ENCODE peak calls at places on chromosome 22, in six cellular contexts. J is H9, Q is mesendoderm, Y is IMR-90, M is H1, B is neuronal stem cell. R is an unnamed sample.

GRCh38 chr22:40668611-40669390 is 10.5 kb upstream of the MCHR1 start:
- DNase-seq in J (no peak), Q (peak), Y (peak), M (no peak), B (no peak), R (peak)

GRCh38 chr22:27483095-27483798 is 318.3 kb downstream of the MN1 start:
- DNase-seq in J (no peak), Q (no peak), Y (no peak), M (no peak), B (no peak), R (no peak)

GRCh38 chr22:35430897-35431322 is 31.0 kb downstream of the MCM5 start:
- DNase-seq in J (peak), Q (peak), Y (peak), M (peak), B (peak), R (peak)

GRCh38 chr22:36510384-36510783 is 3.5 kb upstream of the FOXRED2 start:
- DNase-seq in J (no peak), Q (no peak), Y (no peak), M (no peak), B (no peak), R (no peak)

GRCh38 chr22:50444663-50445062 is 30.2 kb downstream of the SBF1 start:
- DNase-seq in J (no peak), Q (peak), Y (peak), M (no peak), B (no peak), R (peak)

GRCh38 chr22:42080287-42080686 is 787 bp downstream of the SMDT1 start:
- DNase-seq in J (no peak), Q (peak), Y (peak), M (no peak), B (no peak), R (peak)

GRCh38 chr22:48756146-48757111 is 1071.2 kb downstream of the BRD1 start:
- DNase-seq in J (no peak), Q (no peak), Y (no peak), M (no peak), B (no peak), R (no peak)

GRCh38 chr22:24423519-24424000 is 3.8 kb upstream of the ADORA2A start:
- DNase-seq in J (peak), Q (peak), Y (no peak), M (peak), B (peak), R (no peak)

GRCh38 chr22:23720855-23721254 is 30.0 kb downstream of the RGL4 start:
- DNase-seq in J (no peak), Q (no peak), Y (no peak), M (no peak), B (no peak), R (no peak)

GRCh38 chr22:22583030-22583429 is 24.0 kb upstream of the PRAME start:
- DNase-seq in J (no peak), Q (no peak), Y (no peak), M (no peak), B (no peak), R (no peak)

GRCh38 chr22:46421272-46421671 is 85.8 kb downstream of the TRMU start:
- DNase-seq in J (no peak), Q (no peak), Y (no peak), M (no peak), B (no peak), R (no peak)

GRCh38 chr22:44567846-44568493 is 69.9 kb upstream of the RTL6 start:
- DNase-seq in J (peak), Q (peak), Y (peak), M (no peak), B (no peak), R (peak)

GRCh38 chr22:36339171-36340065 is 48.3 kb downstream of the MYH9 start:
- DNase-seq in J (no peak), Q (no peak), Y (peak), M (no peak), B (no peak), R (peak)

GRCh38 chr22:28600546-28601143 is 79.0 kb downstream of the TTC28 start:
- DNase-seq in J (no peak), Q (peak), Y (peak), M (no peak), B (peak), R (peak)

GRCh38 chr22:25748140-25748539 is 6.2 kb downstream of the MYO18B start:
- DNase-seq in J (no peak), Q (no peak), Y (no peak), M (no peak), B (no peak), R (no peak)

GRCh38 chr22:17774206-17774927 is at the start of gene BID:
- DNase-seq in J (no peak), Q (no peak), Y (peak), M (no peak), B (no peak), R (peak)

GRCh38 chr22:41576877-41577276 is 12.8 kb downstream of the PMM1 start:
- DNase-seq in J (peak), Q (peak), Y (peak), M (peak), B (peak), R (peak)

GRCh38 chr22:26483043-26483438 is 542 bp downstream of the HPS4 start:
- DNase-seq in J (no peak), Q (peak), Y (no peak), M (no peak), B (no peak), R (no peak)

GRCh38 chr22:39703890-39704658 is 133.5 kb downstream of the CACNA1I start:
- DNase-seq in J (no peak), Q (no peak), Y (peak), M (no peak), B (no peak), R (no peak)

GRCh38 chr22:37775785-37776638 is 31.7 kb upstream of the GCAT start:
- DNase-seq in J (no peak), Q (no peak), Y (peak), M (no peak), B (no peak), R (peak)
- H3K4me2 ChIP-seq in J (no peak), Q (no peak), Y (peak), M (no peak), B (no peak), R (no peak)

DNA sequence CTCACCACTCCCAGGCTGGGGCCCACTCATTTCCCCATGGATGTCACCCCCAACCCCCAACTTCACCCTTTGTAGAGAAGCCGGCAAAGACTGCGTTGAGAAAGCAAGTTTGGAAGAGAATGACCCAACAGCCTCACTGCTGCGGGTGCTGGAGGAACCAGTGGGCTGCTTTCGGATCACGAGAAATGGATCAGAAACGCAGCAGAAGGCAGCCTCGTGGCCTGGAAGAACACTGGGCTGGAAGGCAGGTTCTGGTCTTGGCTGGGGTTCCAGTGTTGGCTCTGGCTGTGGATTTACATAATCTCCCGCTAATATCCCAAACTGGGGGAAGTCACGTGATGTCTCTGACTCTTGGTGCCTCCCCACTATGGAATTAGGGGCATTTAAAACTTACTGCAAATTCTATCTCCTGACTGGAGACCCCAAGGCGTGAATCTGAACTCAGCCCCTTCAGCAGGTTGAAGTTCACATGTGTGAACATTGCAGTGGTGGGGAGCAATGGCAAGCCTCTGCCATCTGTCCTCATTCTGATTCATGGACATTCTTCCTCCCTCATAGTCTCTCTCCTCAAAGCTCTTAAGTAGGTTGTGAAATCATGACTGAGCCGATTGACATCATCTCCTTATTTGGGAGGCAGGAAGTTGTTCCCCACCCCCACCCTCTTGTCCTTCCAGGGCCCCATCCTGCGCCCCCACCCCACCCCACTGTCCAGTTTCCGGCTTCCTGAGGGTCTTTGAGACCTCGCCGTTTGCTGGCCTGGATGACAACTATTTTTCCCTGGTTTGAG is 37.0 kb upstream of the TIMP3 start:
- DNase-seq in J (no peak), Q (peak), Y (peak), M (no peak), B (no peak), R (peak)
- H2BK120ac ChIP-seq in J (no peak), Q (no peak), Y (peak), M (no peak), B (no peak), R (peak)

GRCh38 chr22:29625090-29625825 is 21.8 kb downstream of the NF2 start:
- DNase-seq in J (no peak), Q (peak), Y (peak), M (no peak), B (peak), R (peak)
- H3K4me2 ChIP-seq in J (no peak), Q (no peak), Y (peak), M (no peak), B (no peak), R (no peak)

GRCh38 chr22:20170170-20170569 is 19.3 kb upstream of the CCDC188 start:
- DNase-seq in J (no peak), Q (no peak), Y (no peak), M (no peak), B (no peak), R (no peak)
- H2BK120ac ChIP-seq in J (no peak), Q (no peak), Y (no peak), M (no peak), B (no peak), R (no peak)

DNA sequence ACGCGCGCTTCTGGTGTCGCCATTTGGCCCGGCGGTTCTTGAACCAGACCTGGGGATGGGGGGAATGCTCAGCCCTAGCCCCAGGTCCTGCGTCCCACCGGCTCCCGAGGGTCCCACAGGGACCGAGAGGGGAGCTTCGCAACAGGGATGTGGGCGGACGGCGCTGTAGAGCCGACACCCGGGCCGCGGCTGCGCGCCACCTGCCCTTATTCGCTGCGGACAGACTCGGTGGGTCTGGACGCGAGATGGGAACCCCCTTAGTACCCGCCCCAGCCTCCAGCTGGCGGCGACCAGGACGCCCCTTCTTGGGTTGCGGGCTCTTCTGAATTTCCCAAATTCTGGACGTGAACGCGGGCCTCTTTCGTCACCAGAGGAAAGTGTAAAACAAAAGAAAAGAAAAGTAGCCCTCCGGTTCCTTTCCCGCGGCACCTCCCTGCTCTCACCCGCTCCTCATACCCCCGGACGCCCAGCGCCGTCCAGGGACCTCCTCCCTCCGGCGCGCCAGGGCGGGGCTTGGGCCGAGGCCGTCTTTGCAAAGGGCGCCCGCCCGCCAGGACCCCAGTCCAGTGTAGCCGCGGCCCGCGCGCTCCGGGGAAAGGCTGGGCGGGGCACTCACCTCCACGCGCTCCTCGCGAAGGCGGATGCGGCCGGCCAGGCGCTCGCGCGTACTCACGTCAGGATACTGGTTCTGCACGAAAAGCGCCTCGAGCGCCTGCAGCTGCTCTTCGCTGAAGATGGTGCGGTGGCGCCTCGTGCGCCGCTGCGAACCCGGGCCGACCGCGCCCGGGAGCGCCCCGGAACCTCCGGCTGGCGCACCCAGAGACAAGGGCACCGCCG is 827 bp downstream of the GSC2 start:
- DNase-seq in J (peak), Q (peak), Y (no peak), M (peak), B (no peak), R (no peak)
- H3K4me2 ChIP-seq in J (peak), Q (peak), Y (no peak), M (peak), B (peak), R (peak)

DNA sequence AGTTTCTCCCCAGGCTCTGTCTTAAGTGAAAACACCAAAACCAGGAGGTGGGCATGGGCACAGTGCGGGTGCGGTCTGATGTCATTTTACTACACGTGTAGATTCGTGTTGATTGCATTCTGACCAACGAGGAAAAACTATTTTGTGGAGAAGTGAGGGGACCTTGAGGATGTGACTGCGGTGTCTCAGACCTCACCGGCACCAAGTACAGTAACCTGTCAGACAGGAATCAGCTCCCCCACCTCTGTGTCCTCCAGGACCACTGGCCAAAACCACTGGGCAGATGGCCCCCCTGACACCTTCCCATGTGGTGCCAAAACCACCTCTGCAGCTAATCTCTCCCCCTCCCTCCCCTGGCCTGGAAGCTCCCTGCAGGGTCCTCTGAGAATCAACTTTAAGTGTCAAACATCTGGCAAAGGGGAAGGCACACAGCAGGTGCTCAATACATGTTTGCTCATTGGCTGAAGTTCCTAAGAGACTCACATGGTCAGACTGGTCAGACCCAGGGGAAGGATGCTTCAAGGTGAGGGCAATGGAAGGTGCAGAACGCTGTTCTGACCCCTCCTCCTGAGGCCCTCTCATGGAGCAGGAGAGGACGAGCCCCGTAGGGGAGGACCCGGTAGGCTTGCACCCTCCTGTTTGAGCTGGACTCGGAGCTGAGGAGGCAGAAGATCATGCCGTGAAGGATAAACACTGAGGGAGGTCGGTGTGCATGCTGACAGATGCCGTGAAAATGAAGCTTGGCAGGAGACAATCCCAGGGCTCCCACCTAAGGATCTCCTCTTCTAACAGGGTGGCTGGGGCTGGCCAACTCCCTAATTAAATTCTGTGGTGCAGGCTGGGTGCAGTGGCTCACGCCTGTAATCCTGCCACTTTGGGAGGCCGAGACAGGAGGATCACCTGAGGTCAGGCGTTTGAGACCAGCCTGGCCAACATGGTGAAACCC is 129.9 kb downstream of the MPPED1 start:
- DNase-seq in J (peak), Q (peak), Y (no peak), M (no peak), B (no peak), R (no peak)
- H2BK120ac ChIP-seq in J (no peak), Q (no peak), Y (no peak), M (no peak), B (no peak), R (no peak)

R was measured in mesenchymal stem cell.